ENCODE peak calls at places on chromosomes 2 and 18, in six cellular contexts. S, V, H, M, F and E are unnamed samples.

GRCh38 chr2:146807568-146808168 is 1037.2 kb upstream of the ACVR2A start:
- DNase-seq in S (no peak), V (no peak), H (no peak), M (no peak), F (no peak), E (no peak)

GRCh38 chr18:74531043-74531442 is 3.3 kb upstream of the CNDP1 start:
- DNase-seq in S (peak; percentile 40), V (no peak), H (no peak), M (no peak), F (no peak), E (no peak)

GRCh38 chr2:178328037-178328436 is 122.9 kb downstream of the PRKRA start:
- DNase-seq in S (no peak), V (no peak), H (peak; percentile 77), M (no peak), F (no peak), E (no peak)

GRCh38 chr2:230931556-230932231 is 6.7 kb upstream of the GPR55 start:
- DNase-seq in S (peak; percentile 79), V (peak; percentile 70), H (no peak), M (no peak), F (no peak), E (no peak)

GRCh38 chr2:41928593-41928992 is 119.2 kb upstream of the PKDCC start:
- DNase-seq in S (no peak), V (no peak), H (peak; percentile 80), M (no peak), F (no peak), E (peak; percentile 78)

GRCh38 chr18:63523660-63524059 is 18.5 kb upstream of the SERPINB12 start:
- DNase-seq in S (no peak), V (no peak), H (peak; percentile 10), M (no peak), F (no peak), E (no peak)

GRCh38 chr2:11583840-11584529 is 50.1 kb downstream of the GREB1 start:
- DNase-seq in S (peak; percentile 92), V (peak; percentile 86), H (peak; percentile 98), M (peak; percentile 89), F (peak; percentile 66), E (peak; percentile 90)

GRCh38 chr2:24837996-24838513 is 44.8 kb downstream of the CENPO start:
- DNase-seq in S (no peak), V (no peak), H (no peak), M (no peak), F (no peak), E (no peak)

GRCh38 chr2:149489452-149489851 is 98.1 kb downstream of the MMADHC start:
- DNase-seq in S (no peak), V (no peak), H (no peak), M (no peak), F (no peak), E (no peak)

GRCh38 chr2:51795248-51795888 is 763.4 kb upstream of the NRXN1 start:
- DNase-seq in S (no peak), V (no peak), H (no peak), M (no peak), F (peak; percentile 33), E (no peak)

GRCh38 chr18:7514796-7515440 is 52.2 kb upstream of the PTPRM start:
- DNase-seq in S (no peak), V (no peak), H (no peak), M (no peak), F (no peak), E (no peak)

GRCh38 chr2:64644240-64645013 is 9.3 kb downstream of the SERTAD2 start:
- DNase-seq in S (peak; percentile 96), V (peak; percentile 90), H (peak; percentile 81), M (peak; percentile 75), F (peak; percentile 72), E (peak; percentile 62)

GRCh38 chr18:12819822-12820221 is 64.2 kb downstream of the PTPN2 start:
- DNase-seq in S (no peak), V (no peak), H (no peak), M (no peak), F (no peak), E (no peak)

GRCh38 chr2:210169871-210170441 is 1.3 kb downstream of the KANSL1L start:
- DNase-seq in S (no peak), V (no peak), H (peak; percentile 79), M (no peak), F (no peak), E (peak; percentile 22)

GRCh38 chr2:69222984-69223658 is 163.9 kb downstream of the GFPT1 start:
- DNase-seq in S (no peak), V (no peak), H (peak; percentile 55), M (no peak), F (peak; percentile 30), E (no peak)

GRCh38 chr18:69949538-69949936 is 1.9 kb upstream of the CD226 start:
- DNase-seq in S (no peak), V (no peak), H (no peak), M (no peak), F (no peak), E (no peak)

GRCh38 chr2:39665811-39666488 is at the start of gene TMEM178A:
- DNase-seq in S (no peak), V (no peak), H (no peak), M (no peak), F (no peak), E (no peak)

DNA sequence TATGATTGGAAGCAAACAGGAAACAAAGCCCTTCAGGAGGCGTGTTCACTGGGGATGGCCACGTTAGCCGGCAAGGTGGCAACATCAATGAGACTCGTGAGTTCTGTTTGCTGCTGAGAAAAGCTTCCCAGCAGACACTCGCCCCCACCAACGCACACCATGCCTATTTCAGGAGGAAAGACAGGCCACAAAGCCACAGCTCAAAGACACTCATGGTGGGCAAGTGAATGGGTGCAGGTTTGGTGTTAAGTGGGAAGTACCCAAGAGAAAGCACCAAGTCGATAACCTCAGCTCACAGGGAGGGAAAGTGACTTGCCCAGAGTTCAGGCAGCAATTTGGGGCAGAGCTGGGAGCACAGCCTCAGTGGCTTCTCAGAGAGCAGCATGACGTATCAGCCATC is 10.5 kb upstream of the MTERF4 start:
- DNase-seq in S (no peak), V (peak; percentile 38), H (no peak), M (no peak), F (no peak), E (no peak)
- TF ChIP-seq POLR2A in S (no peak), V (no peak), H (no peak), M (no peak), F (no peak), E (no peak)

GRCh38 chr2:218568190-218569037 is at the start of the genes CNOT9 and USP37:
- DNase-seq in S (peak; percentile 100), V (peak; percentile 99), H (peak; percentile 97), M (peak; percentile 88), F (peak; percentile 100), E (peak; percentile 79)

GRCh38 chr2:218570850-218571249 is 2.2 kb downstream of the CNOT9 start:
- DNase-seq in S (no peak), V (no peak), H (peak; percentile 66), M (no peak), F (no peak), E (no peak)

GRCh38 chr2:218569038-218569431 is 396 bp downstream of the CNOT9 start:
- DNase-seq in S (peak; percentile 85), V (peak; percentile 81), H (peak; percentile 83), M (no peak), F (peak; percentile 52), E (peak; percentile 30)

GRCh38 chr2:218567797-218568189 is 358 bp downstream of the USP37 start:
- DNase-seq in S (no peak), V (no peak), H (no peak), M (no peak), F (no peak), E (no peak)

GRCh38 chr2:218569661-218570500 is 1.2 kb downstream of the CNOT9 start:
- DNase-seq in S (no peak), V (no peak), H (peak; percentile 67), M (no peak), F (peak; percentile 13), E (no peak)
- TF ChIP-seq POLR2A in S (no peak), V (no peak), H (peak; percentile 37), M (no peak), F (no peak), E (no peak)

GRCh38 chr2:55277310-55277709 is 8.3 kb upstream of the MTIF2 start:
- DNase-seq in S (no peak), V (no peak), H (no peak), M (no peak), F (peak; percentile 63), E (no peak)

GRCh38 chr2:55283083-55283482 is 14.1 kb upstream of the MTIF2 start:
- DNase-seq in S (no peak), V (no peak), H (no peak), M (no peak), F (no peak), E (no peak)

GRCh38 chr2:55282110-55282917 is 13.3 kb upstream of the MTIF2 start:
- DNase-seq in S (peak; percentile 96), V (peak; percentile 93), H (peak; percentile 80), M (peak; percentile 80), F (peak; percentile 93), E (peak; percentile 24)
- TF ChIP-seq POLR2A in S (no peak), V (peak; percentile 37), H (peak; percentile 24), M (peak; percentile 95), F (peak; percentile 92), E (peak; percentile 50)

GRCh38 chr2:119222863-119223520 is 642 bp upstream of the STEAP3 start:
- DNase-seq in S (no peak), V (no peak), H (no peak), M (no peak), F (no peak), E (no peak)

GRCh38 chr2:119225084-119225864 is 1.6 kb downstream of the STEAP3 start:
- DNase-seq in S (no peak), V (no peak), H (peak; percentile 32), M (peak; percentile 50), F (peak; percentile 58), E (no peak)

GRCh38 chr2:119222213-119222612 is 1.4 kb upstream of the STEAP3 start:
- DNase-seq in S (no peak), V (no peak), H (no peak), M (no peak), F (no peak), E (no peak)

GRCh38 chr2:119224391-119224972 is 848 bp downstream of the STEAP3 start:
- DNase-seq in S (no peak), V (no peak), H (no peak), M (no peak), F (peak; percentile 25), E (no peak)

DNA sequence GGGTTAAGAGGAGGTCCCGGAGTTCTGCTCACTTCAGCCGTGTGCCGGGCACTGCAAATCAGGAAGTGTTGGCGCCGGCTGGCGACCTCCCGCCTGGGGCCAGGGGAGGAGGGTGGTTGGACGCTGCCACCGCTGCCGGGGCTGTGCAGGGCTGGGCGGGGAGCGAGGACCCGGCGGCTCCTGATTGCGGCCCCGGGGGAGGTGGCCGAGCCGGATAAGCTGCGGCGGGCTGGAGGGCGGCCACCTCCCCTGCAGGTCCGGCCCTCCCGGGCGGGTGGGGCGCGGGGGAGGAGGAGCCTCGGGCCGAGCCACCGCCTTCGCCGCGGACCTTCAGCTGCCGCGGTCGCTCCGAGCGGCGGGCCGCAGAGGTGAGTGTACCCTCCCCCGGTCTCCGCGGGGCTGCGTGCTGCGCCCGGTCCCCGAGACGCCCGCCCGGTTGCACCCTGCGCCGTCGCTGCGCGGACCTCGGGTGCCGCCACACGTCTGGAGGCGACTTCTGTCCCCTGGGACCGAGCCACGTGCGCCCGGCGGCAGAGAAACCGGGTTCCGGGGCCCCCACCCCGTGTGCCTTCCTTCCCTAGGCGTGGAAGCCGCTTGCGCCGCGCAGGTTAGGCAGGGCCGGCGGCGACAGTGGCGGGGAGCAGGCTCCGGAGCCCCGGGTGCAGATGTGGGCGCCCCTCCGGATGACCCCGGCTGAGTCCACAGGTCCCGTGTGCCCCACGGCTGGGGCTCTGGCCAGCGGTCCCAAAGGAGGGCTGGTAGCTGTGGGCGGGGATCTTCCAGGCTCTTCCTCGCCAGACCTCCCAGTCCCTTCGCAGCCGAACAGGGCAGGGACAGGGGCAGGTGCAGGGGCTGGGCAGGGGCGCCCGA is at the start of gene STEAP3:
- DNase-seq in S (peak; percentile 92), V (peak; percentile 85), H (peak; percentile 35), M (peak; percentile 97), F (peak; percentile 86), E (peak; percentile 89)
- TF ChIP-seq POLR2A in S (no peak), V (no peak), H (no peak), M (peak; percentile 79), F (no peak), E (peak; percentile 73)